ENCODE peak calls at places on chromosomes 3 and 15, in nine cellular contexts. F is body of pancreas, D is Peyer's patch, E is esophagus muscularis mucosa, R is A549, J is lower leg skin, H is adrenal gland, V is right lobe of liver, M is stomach. I is an unnamed sample.

GRCh38 chr3:69439683-69440270 is 53.9 kb upstream of the FRMD4B start:
- DNase-seq in M (no peak), F (no peak), V (no peak), D (no peak), H (no peak), J (no peak), R (peak), E (no peak), I (no peak)

GRCh38 chr3:13578246-13578645 is 29.3 kb downstream of the FBLN2 start:
- DNase-seq in E (no peak), D (no peak), R (no peak), J (no peak), F (no peak), H (no peak), V (no peak), M (no peak), I (no peak)

GRCh38 chr15:63232400-63232799 is 43.0 kb downstream of the RAB8B start:
- DNase-seq in J (no peak), F (no peak), M (no peak), D (no peak), H (no peak), E (no peak), V (no peak), R (no peak), I (no peak)

GRCh38 chr3:184559336-184559735 is 2.2 kb upstream of the EPHB3 start:
- DNase-seq in F (peak), R (peak), E (no peak), J (no peak), H (no peak), V (peak), D (peak), M (peak), I (no peak)

GRCh38 chr3:40969341-40969740 is 230.0 kb upstream of the CTNNB1 start:
- DNase-seq in H (no peak), J (no peak), V (no peak), M (no peak), R (no peak), D (no peak), F (no peak), E (no peak), I (no peak)

GRCh38 chr3:155386817-155387403 is 93.4 kb upstream of the STRIT1 start:
- DNase-seq in V (no peak), R (no peak), H (no peak), F (no peak), D (no peak), M (no peak), E (no peak), J (no peak), I (no peak)

GRCh38 chr3:110199588-110199943 is 862.2 kb upstream of the DPPA4 start:
- DNase-seq in E (no peak), V (peak), M (no peak), D (no peak), H (no peak), F (no peak), R (no peak), J (no peak), I (no peak)

GRCh38 chr3:13537926-13538325 is 11.0 kb upstream of the FBLN2 start:
- DNase-seq in M (no peak), R (peak), J (peak), H (no peak), D (no peak), V (no peak), F (no peak), E (no peak), I (peak)

GRCh38 chr15:29278436-29279099 is 8.9 kb upstream of the NSMCE3 start:
- DNase-seq in E (no peak), R (no peak), V (no peak), J (no peak), M (no peak), H (no peak), D (no peak), F (no peak), I (peak)

GRCh38 chr15:35673093-35673573 is 127.2 kb upstream of the DPH6 start:
- DNase-seq in M (peak), R (no peak), H (no peak), D (no peak), V (no peak), J (no peak), F (no peak), E (no peak), I (no peak)

GRCh38 chr3:84968701-84969235 is 10.0 kb downstream of the CADM2 start:
- DNase-seq in M (no peak), R (no peak), F (no peak), V (no peak), D (no peak), E (no peak), J (no peak), H (no peak), I (no peak)

GRCh38 chr15:65054333-65055200 is 9.4 kb downstream of the SLC51B start:
- DNase-seq in M (peak), F (peak), V (peak), D (peak), H (peak), R (peak), E (no peak), J (peak), I (peak)

GRCh38 chr3:187736418-187736871 is 8.8 kb downstream of the BCL6 start:
- DNase-seq in J (no peak), V (no peak), F (no peak), R (peak), E (no peak), M (no peak), D (no peak), H (peak), I (no peak)

GRCh38 chr3:192879346-192880031 is 38.2 kb downstream of the MB21D2 start:
- DNase-seq in E (no peak), D (no peak), H (peak), M (no peak), R (peak), V (no peak), J (peak), F (no peak), I (peak)

GRCh38 chr3:48563382-48563918 is at the start of gene UCN2:
- DNase-seq in E (no peak), V (no peak), F (no peak), D (no peak), R (no peak), H (no peak), J (no peak), M (no peak), I (peak)

GRCh38 chr15:96410175-96411055 is 79.9 kb downstream of the NR2F2 start:
- DNase-seq in V (no peak), H (no peak), J (no peak), E (peak), M (no peak), F (no peak), D (no peak), R (no peak), I (no peak)

GRCh38 chr15:98666841-98667240 is 18.5 kb downstream of the IGF1R start:
- DNase-seq in E (no peak), F (no peak), M (no peak), V (no peak), H (peak), R (no peak), J (no peak), D (no peak), I (no peak)

GRCh38 chr3:126021224-126021623 is 52.2 kb downstream of the ROPN1B start:
- DNase-seq in D (no peak), R (no peak), E (no peak), F (no peak), M (no peak), H (no peak), J (no peak), V (no peak), I (no peak)

GRCh38 chr15:90512281-90512680 is 17.4 kb upstream of the CRTC3 start:
- DNase-seq in V (no peak), E (no peak), F (no peak), D (no peak), M (no peak), J (no peak), H (no peak), R (no peak), I (no peak)

GRCh38 chr3:30751610-30752299 is 142.7 kb downstream of the GADL1 start:
- DNase-seq in V (no peak), R (peak), E (no peak), D (no peak), M (peak), J (no peak), H (no peak), F (peak), I (no peak)

GRCh38 chr15:41930221-41930866 is 36.5 kb upstream of the SPTBN5 start:
- DNase-seq in E (no peak), V (no peak), M (no peak), R (peak), F (no peak), H (peak), J (peak), D (peak), I (peak)

GRCh38 chr3:162945626-162946025 is 1449.0 kb downstream of the OTOL1 start:
- DNase-seq in F (no peak), V (no peak), H (no peak), E (no peak), J (no peak), D (no peak), M (no peak), R (no peak), I (no peak)

GRCh38 chr15:45009046-45009445 is 13.9 kb upstream of the SORD start:
- DNase-seq in J (no peak), R (no peak), E (no peak), V (no peak), F (no peak), D (no peak), M (no peak), H (no peak), I (no peak)

GRCh38 chr15:90531147-90531546 is 1.4 kb downstream of the CRTC3 start:
- DNase-seq in M (no peak), E (no peak), F (no peak), H (no peak), R (no peak), V (no peak), D (no peak), J (no peak), I (no peak)

GRCh38 chr3:119786409-119786808 is 4.5 kb downstream of the NR1I2 start:
- DNase-seq in F (no peak), D (peak), H (no peak), V (peak), J (no peak), R (no peak), E (no peak), M (no peak), I (no peak)

GRCh38 chr3:193744048-193744821 is 151.2 kb downstream of the OPA1 start:
- DNase-seq in V (no peak), E (no peak), D (no peak), H (no peak), R (peak), J (no peak), M (peak), F (peak), I (no peak)

GRCh38 chr15:66758844-66759243 is 56.8 kb downstream of the SMAD6 start:
- DNase-seq in J (no peak), F (no peak), V (no peak), D (no peak), R (no peak), M (no peak), H (no peak), E (no peak), I (no peak)

GRCh38 chr3:146581080-146581601 is 24.0 kb downstream of the PLSCR5 start:
- DNase-seq in V (no peak), J (no peak), E (no peak), R (no peak), H (no peak), M (no peak), F (no peak), D (no peak), I (no peak)

GRCh38 chr15:22844421-22845288 is 6.2 kb downstream of the NIPA2 start:
- DNase-seq in D (no peak), H (no peak), R (no peak), J (no peak), M (no peak), V (no peak), F (no peak), E (no peak), I (no peak)

GRCh38 chr3:56868706-56869105 is 67.0 kb upstream of the ARHGEF3 start:
- DNase-seq in F (no peak), J (no peak), E (no peak), V (no peak), R (no peak), D (no peak), M (no peak), H (no peak), I (no peak)

GRCh38 chr3:30696403-30696819 is 90.0 kb downstream of the TGFBR2 start:
- DNase-seq in H (peak), M (no peak), V (no peak), J (no peak), D (no peak), R (no peak), F (peak), E (no peak), I (no peak)

GRCh38 chr3:111173328-111173900 is 101.8 kb downstream of the NECTIN3 start:
- DNase-seq in M (no peak), D (no peak), E (no peak), H (no peak), J (no peak), V (no peak), R (no peak), F (no peak), I (no peak)

GRCh38 chr15:53102483-53102882 is 312.3 kb upstream of the ONECUT1 start:
- DNase-seq in R (no peak), V (no peak), F (no peak), D (no peak), J (no peak), H (no peak), E (no peak), M (no peak), I (no peak)

GRCh38 chr15:27722102-27722501 is 377.0 kb downstream of the OCA2 start:
- DNase-seq in V (no peak), D (no peak), H (no peak), J (no peak), E (no peak), M (no peak), F (no peak), R (no peak), I (no peak)

GRCh38 chr3:190017575-190018288 is 103.0 kb downstream of the P3H2 start:
- DNase-seq in D (no peak), E (no peak), F (peak), R (peak), V (no peak), M (peak), J (no peak), H (peak), I (peak)

GRCh38 chr3:127710473-127710941 is 37.8 kb downstream of the ABTB1 start:
- DNase-seq in E (no peak), D (peak), V (no peak), M (no peak), R (peak), F (no peak), H (peak), J (no peak), I (no peak)

GRCh38 chr3:29153811-29154210 is 127.1 kb upstream of the RBMS3 start:
- DNase-seq in F (no peak), D (peak), E (no peak), J (no peak), M (no peak), R (no peak), H (no peak), V (no peak), I (no peak)

GRCh38 chr3:122383915-122384697 is at the start of gene FAM162A:
- DNase-seq in F (peak), J (peak), D (peak), R (peak), H (peak), V (peak), M (peak), E (peak), I (peak)

GRCh38 chr3:122377975-122378374 is 5.1 kb downstream of the MIX23 start:
- DNase-seq in E (no peak), J (no peak), V (no peak), R (no peak), F (no peak), H (no peak), D (no peak), M (no peak), I (no peak)

GRCh38 chr3:122387709-122388108 is 3.7 kb downstream of the FAM162A start:
- DNase-seq in E (no peak), V (no peak), J (no peak), H (no peak), R (no peak), F (no peak), M (no peak), D (no peak), I (no peak)

GRCh38 chr3:122382888-122383666 is at the start of gene MIX23:
- DNase-seq in H (peak), J (peak), M (peak), D (peak), E (peak), F (peak), V (peak), R (peak), I (peak)
- TF ChIP-seq POLR2A in H (peak), J (no peak), M (no peak), D (no peak), E (no peak), F (peak), V (peak), R (peak), I (peak)

GRCh38 chr3:113695818-113696645 is at the start of gene USF3:
- DNase-seq in R (peak), F (peak), J (peak), V (peak), M (peak), D (peak), E (peak), H (peak), I (peak)
- TF ChIP-seq POLR2A in R (peak), F (peak), J (no peak), V (peak), M (no peak), D (peak), E (peak), H (peak), I (peak)

GRCh38 chr15:61393949-61394348 is 164.8 kb upstream of the RORA start:
- DNase-seq in V (no peak), J (peak), F (no peak), H (no peak), D (no peak), R (no peak), E (no peak), M (no peak), I (no peak)
- TF ChIP-seq POLR2A in V (no peak), J (no peak), F (no peak), H (no peak), D (no peak), R (no peak), E (no peak), M (no peak), I (no peak)

DNA sequence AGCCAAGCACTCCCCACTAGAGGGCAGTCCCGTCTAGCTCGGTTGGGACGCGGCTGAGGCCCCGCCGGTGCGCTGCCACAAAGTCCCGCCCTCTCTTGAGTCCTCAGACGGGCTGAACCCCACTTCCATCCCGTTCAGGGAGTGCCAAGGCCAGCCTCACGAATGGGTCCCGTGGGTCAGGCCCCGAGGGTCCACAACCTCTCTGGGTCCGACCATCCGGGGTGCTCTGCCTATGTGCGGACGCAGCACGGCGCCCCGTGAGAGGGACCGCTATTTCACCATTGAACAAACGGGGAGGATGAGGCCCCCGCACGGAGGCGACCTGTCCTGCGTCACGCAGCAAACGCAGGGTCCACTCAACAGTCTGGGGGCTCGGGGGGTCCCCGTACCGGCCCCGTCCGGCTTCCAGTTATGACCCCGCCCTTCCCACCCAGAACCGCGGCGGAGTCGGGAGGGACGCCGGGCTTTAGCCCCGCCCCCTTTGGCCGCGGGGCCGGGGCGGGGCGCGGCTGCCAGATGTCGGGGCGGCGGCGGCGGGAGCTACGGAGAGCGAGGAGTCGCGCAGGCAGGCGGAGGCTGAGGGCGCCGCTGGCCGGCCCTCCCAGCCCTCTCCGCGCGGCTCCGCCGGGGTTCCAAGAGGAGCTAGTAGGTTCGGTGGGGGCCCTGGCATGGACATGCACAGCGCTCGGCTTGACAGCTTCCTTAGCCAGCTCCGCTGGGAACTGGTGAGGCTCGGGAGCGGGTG is at the start of gene INKA1:
- DNase-seq in M (peak), R (peak), V (peak), E (peak), H (peak), J (peak), F (peak), D (peak), I (peak)
- TF ChIP-seq POLR2A in M (no peak), R (no peak), V (peak), E (peak), H (peak), J (no peak), F (peak), D (peak), I (peak)